ENCODE peak calls at places on chromosomes 3 and 15, in seven cellular contexts. One of them, this sample, is unnamed.

GRCh38 chr3:172082269-172082668 is 42.9 kb downstream of the FNDC3B start:
- DNase-seq in HCEC 1CT: peak; percentile 100
- DNase-seq in NCI-H510A: no peak
- DNase-seq in T-helper 1 cell: no peak
- DNase-seq in Kasumi-1: no peak
- DNase-seq in GM19239: no peak
- DNase-seq in sciatic nerve: no peak
- DNase-seq in this sample: peak; percentile 66

GRCh38 chr3:18030371-18030870 is 288.0 kb upstream of the TBC1D5 start:
- DNase-seq in HCEC 1CT: no peak
- DNase-seq in NCI-H510A: no peak
- DNase-seq in T-helper 1 cell: no peak
- DNase-seq in Kasumi-1: no peak
- DNase-seq in GM19239: no peak
- DNase-seq in sciatic nerve: no peak
- DNase-seq in this sample: no peak

GRCh38 chr15:100758554-100758953 is 121.1 kb upstream of the ALDH1A3 start:
- DNase-seq in HCEC 1CT: no peak
- DNase-seq in NCI-H510A: no peak
- DNase-seq in T-helper 1 cell: no peak
- DNase-seq in Kasumi-1: no peak
- DNase-seq in GM19239: no peak
- DNase-seq in sciatic nerve: no peak
- DNase-seq in this sample: no peak

GRCh38 chr3:9552252-9552999 is 1.2 kb downstream of the LHFPL4 start:
- DNase-seq in HCEC 1CT: no peak
- DNase-seq in NCI-H510A: peak; percentile 34
- DNase-seq in T-helper 1 cell: no peak
- DNase-seq in Kasumi-1: peak; percentile 1
- DNase-seq in GM19239: no peak
- DNase-seq in sciatic nerve: peak; percentile 66
- DNase-seq in this sample: no peak

GRCh38 chr3:50211930-50212329 is 6.9 kb downstream of the SLC38A3 start:
- DNase-seq in HCEC 1CT: peak; percentile 6
- DNase-seq in NCI-H510A: no peak
- DNase-seq in T-helper 1 cell: no peak
- DNase-seq in Kasumi-1: no peak
- DNase-seq in GM19239: no peak
- DNase-seq in sciatic nerve: no peak
- DNase-seq in this sample: no peak

GRCh38 chr15:91158415-91159394 is 58.6 kb downstream of the SV2B start:
- DNase-seq in HCEC 1CT: no peak
- DNase-seq in NCI-H510A: no peak
- DNase-seq in T-helper 1 cell: no peak
- DNase-seq in Kasumi-1: no peak
- DNase-seq in GM19239: no peak
- DNase-seq in sciatic nerve: no peak
- DNase-seq in this sample: no peak

GRCh38 chr3:109070232-109070631 is 47.7 kb downstream of the MORC1 start:
- DNase-seq in HCEC 1CT: no peak
- DNase-seq in NCI-H510A: no peak
- DNase-seq in T-helper 1 cell: no peak
- DNase-seq in Kasumi-1: no peak
- DNase-seq in GM19239: no peak
- DNase-seq in sciatic nerve: no peak
- DNase-seq in this sample: no peak

GRCh38 chr3:183099026-183099837 is at the start of gene MCCC1:
- DNase-seq in HCEC 1CT: peak; percentile 99
- DNase-seq in NCI-H510A: peak; percentile 97
- DNase-seq in T-helper 1 cell: peak; percentile 93
- DNase-seq in Kasumi-1: peak; percentile 99
- DNase-seq in GM19239: peak; percentile 96
- DNase-seq in sciatic nerve: peak; percentile 98
- DNase-seq in this sample: peak; percentile 95

GRCh38 chr3:166013073-166013679 is 176.0 kb upstream of the BCHE start:
- DNase-seq in HCEC 1CT: peak; percentile 4
- DNase-seq in NCI-H510A: no peak
- DNase-seq in T-helper 1 cell: no peak
- DNase-seq in Kasumi-1: peak; percentile 43
- DNase-seq in GM19239: no peak
- DNase-seq in sciatic nerve: no peak
- DNase-seq in this sample: peak; percentile 7

GRCh38 chr3:187352581-187353575 is 15.3 kb upstream of the RTP4 start:
- DNase-seq in HCEC 1CT: no peak
- DNase-seq in NCI-H510A: no peak
- DNase-seq in T-helper 1 cell: no peak
- DNase-seq in Kasumi-1: no peak
- DNase-seq in GM19239: no peak
- DNase-seq in sciatic nerve: no peak
- DNase-seq in this sample: no peak

GRCh38 chr3:144470646-144471045 is 499.0 kb downstream of the DIPK2A start:
- DNase-seq in HCEC 1CT: no peak
- DNase-seq in NCI-H510A: no peak
- DNase-seq in T-helper 1 cell: no peak
- DNase-seq in Kasumi-1: no peak
- DNase-seq in GM19239: no peak
- DNase-seq in sciatic nerve: no peak
- DNase-seq in this sample: no peak

GRCh38 chr15:47812436-47813109 is 95.3 kb downstream of the SEMA6D start:
- DNase-seq in HCEC 1CT: peak; percentile 56
- DNase-seq in NCI-H510A: no peak
- DNase-seq in T-helper 1 cell: no peak
- DNase-seq in Kasumi-1: no peak
- DNase-seq in GM19239: peak; percentile 35
- DNase-seq in sciatic nerve: no peak
- DNase-seq in this sample: no peak

GRCh38 chr3:172647823-172648222 is 63.0 kb downstream of the NCEH1 start:
- DNase-seq in HCEC 1CT: no peak
- DNase-seq in NCI-H510A: peak; percentile 37
- DNase-seq in T-helper 1 cell: no peak
- DNase-seq in Kasumi-1: no peak
- DNase-seq in GM19239: no peak
- DNase-seq in sciatic nerve: no peak
- DNase-seq in this sample: no peak

GRCh38 chr3:127710473-127710941 is 37.8 kb downstream of the ABTB1 start:
- DNase-seq in HCEC 1CT: no peak
- DNase-seq in NCI-H510A: no peak
- DNase-seq in T-helper 1 cell: no peak
- DNase-seq in Kasumi-1: no peak
- DNase-seq in GM19239: no peak
- DNase-seq in sciatic nerve: no peak
- DNase-seq in this sample: no peak

GRCh38 chr3:107062310-107062709 is 314.9 kb upstream of the CCDC54 start:
- DNase-seq in HCEC 1CT: no peak
- DNase-seq in NCI-H510A: no peak
- DNase-seq in T-helper 1 cell: no peak
- DNase-seq in Kasumi-1: no peak
- DNase-seq in GM19239: no peak
- DNase-seq in sciatic nerve: no peak
- DNase-seq in this sample: no peak

GRCh38 chr15:81504170-81504905 is 130.3 kb upstream of the TMC3 start:
- DNase-seq in HCEC 1CT: peak; percentile 76
- DNase-seq in NCI-H510A: no peak
- DNase-seq in T-helper 1 cell: no peak
- DNase-seq in Kasumi-1: no peak
- DNase-seq in GM19239: no peak
- DNase-seq in sciatic nerve: no peak
- DNase-seq in this sample: no peak

GRCh38 chr15:51277085-51277484 is 61.3 kb downstream of the CYP19A1 start:
- DNase-seq in HCEC 1CT: no peak
- DNase-seq in NCI-H510A: no peak
- DNase-seq in T-helper 1 cell: no peak
- DNase-seq in Kasumi-1: no peak
- DNase-seq in GM19239: no peak
- DNase-seq in sciatic nerve: no peak
- DNase-seq in this sample: no peak

GRCh38 chr15:33858836-33859235 is 109.5 kb upstream of the CHRM5 start:
- DNase-seq in HCEC 1CT: no peak
- DNase-seq in NCI-H510A: no peak
- DNase-seq in T-helper 1 cell: no peak
- DNase-seq in Kasumi-1: no peak
- DNase-seq in GM19239: no peak
- DNase-seq in sciatic nerve: no peak
- DNase-seq in this sample: no peak

GRCh38 chr3:78919021-78919755 is 848.6 kb downstream of the ROBO1 start:
- DNase-seq in HCEC 1CT: peak; percentile 90
- DNase-seq in NCI-H510A: no peak
- DNase-seq in T-helper 1 cell: no peak
- DNase-seq in Kasumi-1: no peak
- DNase-seq in GM19239: no peak
- DNase-seq in sciatic nerve: no peak
- DNase-seq in this sample: peak; percentile 18

GRCh38 chr3:188605231-188605630 is 451.3 kb downstream of the LPP start:
- DNase-seq in HCEC 1CT: no peak
- DNase-seq in NCI-H510A: no peak
- DNase-seq in T-helper 1 cell: no peak
- DNase-seq in Kasumi-1: no peak
- DNase-seq in GM19239: no peak
- DNase-seq in sciatic nerve: no peak
- DNase-seq in this sample: no peak

GRCh38 chr15:84023636-84024035 is 211.9 kb upstream of the GOLGA6L4 start:
- DNase-seq in HCEC 1CT: peak; percentile 23
- DNase-seq in NCI-H510A: no peak
- DNase-seq in T-helper 1 cell: no peak
- DNase-seq in Kasumi-1: no peak
- DNase-seq in GM19239: no peak
- DNase-seq in sciatic nerve: no peak
- DNase-seq in this sample: no peak

GRCh38 chr3:76495216-76495615 is 544.7 kb upstream of the ROBO2 start:
- DNase-seq in HCEC 1CT: peak; percentile 45
- DNase-seq in NCI-H510A: no peak
- DNase-seq in T-helper 1 cell: no peak
- DNase-seq in Kasumi-1: no peak
- DNase-seq in GM19239: no peak
- DNase-seq in sciatic nerve: no peak
- DNase-seq in this sample: no peak

GRCh38 chr3:159280326-159280725 is 478.5 kb downstream of the MFSD1 start:
- DNase-seq in HCEC 1CT: no peak
- DNase-seq in NCI-H510A: no peak
- DNase-seq in T-helper 1 cell: no peak
- DNase-seq in Kasumi-1: no peak
- DNase-seq in GM19239: no peak
- DNase-seq in sciatic nerve: no peak
- DNase-seq in this sample: no peak

This sample was measured in smooth muscle cell of the brain vasculature.